ENCODE peak calls at places on chromosomes 5 and 9, in five cellular contexts. L is progenitor cell of endocrine pancreas, V is cardiac fibroblast, U is bronchial epithelial cell, K is AG09309. R is an unnamed sample.

GRCh38 chr5:39943811-39944210 is 519.0 kb upstream of the DAB2 start:
- DNase-seq in V (peak; percentile 57), L (no peak), U (peak; percentile 8), K (no peak), R (no peak)

GRCh38 chr5:104247260-104247659 is 684.7 kb upstream of the NUDT12 start:
- DNase-seq in L (no peak), U (peak; percentile 2), V (no peak), K (no peak), R (no peak)

GRCh38 chr5:170149206-170149515 is 43.5 kb downstream of the FOXI1 start:
- DNase-seq in L (no peak), V (no peak), U (no peak), K (no peak), R (no peak)

GRCh38 chr9:132849168-132849831 is 28.8 kb downstream of the AK8 start:
- DNase-seq in K (no peak), L (no peak), V (no peak), U (no peak), R (no peak)

GRCh38 chr5:81151546-81151945 is 81.6 kb upstream of the CKMT2 start:
- DNase-seq in V (peak; percentile 61), L (no peak), K (no peak), U (peak; percentile 43), R (no peak)

GRCh38 chr5:59813761-59814562 is 79.6 kb downstream of the PDE4D start:
- DNase-seq in V (peak; percentile 81), L (peak; percentile 24), U (peak; percentile 72), K (no peak), R (peak; percentile 55)

GRCh38 chr5:73447234-73448071 is 1.1 kb downstream of the FOXD1 start:
- DNase-seq in V (peak; percentile 68), K (no peak), U (peak; percentile 37), L (peak; percentile 32), R (peak; percentile 38)

GRCh38 chr5:1268666-1269065 is 26.2 kb downstream of the TERT start:
- DNase-seq in U (peak; percentile 3), L (no peak), V (no peak), K (no peak), R (no peak)

GRCh38 chr5:140571105-140571504 is 6.5 kb downstream of the SLC35A4 start:
- DNase-seq in V (no peak), K (no peak), L (no peak), U (no peak), R (no peak)

GRCh38 chr9:125126019-125126746 is 17.1 kb downstream of the SCAI start:
- DNase-seq in U (peak; percentile 86), K (peak; percentile 99), V (peak; percentile 99), L (no peak), R (no peak)

GRCh38 chr9:75601280-75601679 is 289.2 kb upstream of the PCSK5 start:
- DNase-seq in U (peak; percentile 34), L (no peak), V (peak; percentile 1), K (no peak), R (no peak)

GRCh38 chr5:144315994-144316634 is 145.4 kb downstream of the KCTD16 start:
- DNase-seq in K (no peak), V (no peak), L (no peak), U (no peak), R (no peak)

GRCh38 chr9:134245179-134245578 is 80.8 kb upstream of the RNU6ATAC start:
- DNase-seq in K (no peak), U (no peak), L (no peak), V (no peak), R (no peak)

GRCh38 chr9:84940294-84940693 is 270.8 kb downstream of the NTRK2 start:
- DNase-seq in V (no peak), U (peak; percentile 98), K (no peak), L (no peak), R (no peak)

GRCh38 chr5:176943816-176944215 is 44.7 kb upstream of the HK3 start:
- DNase-seq in L (no peak), K (no peak), V (no peak), U (no peak), R (no peak)

GRCh38 chr5:160129841-160130240 is 10.6 kb upstream of the PWWP2A start:
- DNase-seq in K (no peak), V (peak; percentile 75), L (no peak), U (no peak), R (no peak)

GRCh38 chr5:60687927-60688720 is 11.8 kb downstream of the DEPDC1B start:
- DNase-seq in U (peak; percentile 76), V (peak; percentile 73), L (no peak), K (no peak), R (no peak)

GRCh38 chr5:69206528-69207190 is 17.3 kb downstream of the CENPH start:
- DNase-seq in U (peak; percentile 80), V (peak; percentile 9), K (no peak), L (no peak), R (no peak)

GRCh38 chr5:134411546-134412266 is at the start of gene CDKN2AIPNL:
- DNase-seq in K (peak; percentile 44), L (peak; percentile 84), U (peak; percentile 64), V (peak; percentile 86), R (peak; percentile 85)
- TF ChIP-seq CTCF in K (peak; percentile 65), L (peak; percentile 71), U (peak; percentile 89), V (peak; percentile 43), R (peak; percentile 74)

DNA sequence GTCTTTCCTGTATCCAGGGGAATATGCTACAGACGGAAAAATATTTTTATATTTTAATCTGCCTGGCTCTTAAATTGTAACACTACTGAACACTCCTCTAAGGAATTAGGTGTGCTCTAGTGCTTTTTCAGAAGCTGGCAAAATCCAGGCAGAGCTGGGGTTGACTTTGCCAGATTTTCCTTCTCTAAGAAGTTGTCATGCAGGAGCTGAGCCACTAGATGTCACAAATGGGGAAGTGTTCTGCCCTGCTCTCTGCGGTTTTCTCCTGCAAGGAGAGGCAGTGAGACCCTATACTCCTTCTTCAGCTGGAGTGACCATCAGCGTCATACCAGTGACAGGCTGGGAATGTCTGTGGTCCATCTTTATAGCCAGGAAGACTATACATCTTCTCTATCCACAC is 112.5 kb downstream of the HAPLN1 start:
- DNase-seq in K (no peak), U (peak; percentile 40), V (peak; percentile 62), L (peak; percentile 26), R (peak; percentile 51)
- TF ChIP-seq CTCF in K (peak; percentile 64), U (peak; percentile 80), V (peak; percentile 71), L (peak; percentile 68), R (peak; percentile 65)

DNA sequence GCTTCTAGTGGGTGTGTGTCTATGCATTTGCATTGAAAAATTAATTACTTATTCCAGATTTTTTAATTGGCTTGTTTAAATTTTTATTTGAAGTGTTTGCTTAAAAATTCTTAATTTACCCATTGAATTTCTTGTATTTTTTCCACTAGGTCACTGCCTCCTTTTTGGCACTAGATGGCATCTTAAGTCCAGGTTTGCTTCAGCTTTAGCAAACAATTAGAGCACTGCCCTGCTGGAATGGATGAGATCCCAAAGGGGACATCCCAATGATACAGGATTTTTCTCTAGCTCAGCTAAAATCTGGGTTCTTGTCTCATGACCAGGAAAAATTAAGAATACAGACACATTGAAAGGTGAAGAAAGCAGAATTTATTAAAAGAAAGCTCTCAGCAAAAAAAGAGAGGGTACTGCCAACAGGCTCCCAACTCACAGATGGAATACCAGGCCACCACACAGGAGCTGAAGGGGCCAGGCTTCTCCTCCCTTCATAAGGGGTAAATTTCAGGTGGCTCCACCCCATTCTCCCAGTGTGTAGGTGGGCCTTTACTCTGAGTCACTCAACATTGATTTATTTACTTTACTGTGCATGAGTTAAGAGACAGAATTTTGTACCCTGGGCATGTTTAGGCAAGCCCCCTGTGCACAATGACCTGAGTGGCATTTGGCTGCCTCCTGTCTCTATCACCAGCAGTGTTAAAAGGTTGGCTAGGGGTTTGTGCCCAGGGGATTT is 532.4 kb downstream of the ANXA1 start:
- DNase-seq in L (no peak), K (no peak), U (peak; percentile 97), V (peak; percentile 51), R (no peak)
- TF ChIP-seq CTCF in L (peak; percentile 74), K (peak; percentile 55), U (peak; percentile 61), V (peak; percentile 47), R (peak; percentile 77)

GRCh38 chr5:79513519-79514390 is at the start of gene HOMER1:
- DNase-seq in K (no peak), V (peak; percentile 67), U (peak; percentile 50), L (peak; percentile 73), R (peak; percentile 74)
- TF ChIP-seq CTCF in K (no peak), V (no peak), U (peak; percentile 24), L (no peak), R (peak; percentile 16)

GRCh38 chr5:122140900-122141299 is 11.6 kb downstream of the ZNF474 start:
- DNase-seq in V (no peak), K (no peak), L (no peak), U (no peak), R (no peak)
- TF ChIP-seq CTCF in V (no peak), K (no peak), L (no peak), U (no peak), R (no peak)

GRCh38 chr5:173196133-173196952 is 38.7 kb downstream of the NKX2-5 start:
- DNase-seq in V (no peak), K (no peak), L (no peak), U (no peak), R (no peak)
- TF ChIP-seq CTCF in V (no peak), K (no peak), L (no peak), U (no peak), R (no peak)

GRCh38 chr5:114192108-114192507 is 169.8 kb upstream of the KCNN2 start:
- DNase-seq in V (peak; percentile 84), K (peak; percentile 3), L (no peak), U (peak; percentile 1), R (no peak)
- TF ChIP-seq CTCF in V (no peak), K (no peak), L (no peak), U (no peak), R (no peak)

GRCh38 chr9:126365780-126366179 is 39.2 kb downstream of the MVB12B start:
- DNase-seq in U (no peak), K (no peak), V (no peak), L (no peak), R (no peak)
- TF ChIP-seq CTCF in U (no peak), K (no peak), V (no peak), L (no peak), R (no peak)

R was measured in neural crest cell.